ENCODE peak calls at places on chromosomes 13 and 19, in six cellular contexts. J, O, T, Y, D and L are unnamed samples.
A peak's percentile ranks its signal among the peaks of the same experiment; 100 is the strongest.

GRCh38 chr19:7743425-7743841 is 3.9 kb downstream of the CD209 start:
- DNase-seq in J (no peak), O (no peak), T (no peak), Y (no peak), D (no peak), L (peak; percentile 52)

GRCh38 chr19:7535993-7536685 is 622 bp downstream of the PNPLA6 start:
- DNase-seq in J (no peak), O (no peak), T (no peak), Y (no peak), D (no peak), L (no peak)

GRCh38 chr13:93624371-93624777 is 397.8 kb downstream of the GPC6 start:
- DNase-seq in J (no peak), O (no peak), T (peak; percentile 59), Y (no peak), D (no peak), L (peak; percentile 3)

GRCh38 chr13:34425307-34425949 is 516.6 kb upstream of the NBEA start:
- DNase-seq in J (no peak), O (no peak), T (no peak), Y (no peak), D (no peak), L (no peak)

GRCh38 chr13:28568286-28568685 is 73.4 kb upstream of the FLT1 start:
- DNase-seq in J (no peak), O (no peak), T (no peak), Y (peak; percentile 78), D (peak; percentile 78), L (peak; percentile 38)

GRCh38 chr19:42693760-42694350 is 46.4 kb downstream of the PSG3 start:
- DNase-seq in J (peak; percentile 20), O (no peak), T (peak; percentile 35), Y (no peak), D (peak; percentile 66), L (peak; percentile 7)

GRCh38 chr13:36850790-36851438 is 31.9 kb downstream of the RFXAP start:
- DNase-seq in J (no peak), O (no peak), T (peak; percentile 11), Y (no peak), D (peak; percentile 15), L (no peak)

GRCh38 chr19:17424743-17425365 is 5.0 kb downstream of the MVB12A start:
- DNase-seq in J (no peak), O (no peak), T (peak; percentile 57), Y (no peak), D (peak; percentile 38), L (peak; percentile 35)

GRCh38 chr19:45769821-45770191 is 754 bp upstream of the SIX5 start:
- DNase-seq in J (no peak), O (no peak), T (peak; percentile 50), Y (no peak), D (no peak), L (peak; percentile 51)

GRCh38 chr13:63107163-63107935 is 1691.7 kb upstream of the PCDH20 start:
- DNase-seq in J (peak; percentile 17), O (no peak), T (peak; percentile 59), Y (no peak), D (no peak), L (no peak)

GRCh38 chr13:26425439-26426358 is 131.8 kb upstream of the WASF3 start:
- DNase-seq in J (peak; percentile 4), O (no peak), T (no peak), Y (no peak), D (peak; percentile 32), L (no peak)

GRCh38 chr13:98172570-98173405 is 4.3 kb downstream of the RNF113B start:
- DNase-seq in J (no peak), O (no peak), T (peak; percentile 92), Y (no peak), D (peak; percentile 46), L (no peak)

GRCh38 chr19:50551713-50552187 is 16.5 kb downstream of the LRRC4B start:
- DNase-seq in J (no peak), O (no peak), T (no peak), Y (no peak), D (no peak), L (no peak)

GRCh38 chr13:114011226-114011625 is 37.4 kb upstream of the C13orf46 start:
- DNase-seq in J (no peak), O (no peak), T (no peak), Y (no peak), D (no peak), L (no peak)

GRCh38 chr13:63512095-63512494 is 2096.4 kb upstream of the PCDH20 start:
- DNase-seq in J (no peak), O (no peak), T (no peak), Y (peak; percentile 61), D (no peak), L (no peak)

GRCh38 chr13:42272115-42272756 is at the start of gene AKAP11:
- DNase-seq in J (peak; percentile 11), O (peak; percentile 18), T (peak; percentile 46), Y (no peak), D (peak; percentile 58), L (no peak)

GRCh38 chr13:46339035-46339666 is 47.9 kb downstream of the RUBCNL start:
- DNase-seq in J (peak; percentile 44), O (no peak), T (peak; percentile 13), Y (no peak), D (peak; percentile 61), L (peak; percentile 94)

GRCh38 chr19:718251-719024 is 9.7 kb downstream of the PALM start:
- DNase-seq in J (no peak), O (no peak), T (no peak), Y (no peak), D (no peak), L (no peak)

GRCh38 chr13:94339116-94339687 is 140.3 kb downstream of the DCT start:
- DNase-seq in J (no peak), O (no peak), T (peak; percentile 60), Y (no peak), D (no peak), L (no peak)

GRCh38 chr19:33402421-33403220 is 29.1 kb downstream of the CEBPG start:
- DNase-seq in J (no peak), O (no peak), T (no peak), Y (peak; percentile 53), D (no peak), L (no peak)

GRCh38 chr13:40981361-40981760 is 37.8 kb downstream of the ELF1 start:
- DNase-seq in J (no peak), O (no peak), T (peak; percentile 77), Y (no peak), D (no peak), L (no peak)

GRCh38 chr13:110640591-110641029 is 25.3 kb downstream of the NAXD start:
- DNase-seq in J (no peak), O (no peak), T (no peak), Y (peak; percentile 75), D (peak; percentile 19), L (no peak)

GRCh38 chr13:48125794-48126228 is 30.9 kb upstream of the MED4 start:
- DNase-seq in J (peak; percentile 45), O (no peak), T (peak; percentile 64), Y (no peak), D (peak; percentile 58), L (no peak)

GRCh38 chr13:98065468-98065867 is 77.4 kb upstream of the FARP1 start:
- DNase-seq in J (no peak), O (no peak), T (no peak), Y (no peak), D (no peak), L (no peak)

GRCh38 chr13:36919206-36919832 is 719 bp downstream of the SMAD9 start:
- DNase-seq in J (peak; percentile 9), O (no peak), T (peak; percentile 29), Y (peak; percentile 80), D (peak; percentile 47), L (no peak)